ENCODE peak calls at places on chromosomes 1 and 21, in six cellular contexts. One of them, this sample, is unnamed.
A peak's percentile ranks its signal among the peaks of the same experiment; 100 is the strongest.

GRCh38 chr1:59045636-59046035 is 251.3 kb upstream of the FGGY start:
- DNase-seq in AG08395: no peak
- DNase-seq in amygdala: no peak
- DNase-seq in ELF-1: no peak
- DNase-seq in NCI-H1694: no peak
- DNase-seq in HTR-8/SVneo: no peak
- DNase-seq in this sample: no peak

GRCh38 chr1:82759035-82759434 is 958.3 kb downstream of the ADGRL2 start:
- DNase-seq in AG08395: no peak
- DNase-seq in amygdala: no peak
- DNase-seq in ELF-1: no peak
- DNase-seq in NCI-H1694: no peak
- DNase-seq in HTR-8/SVneo: no peak
- DNase-seq in this sample: no peak

GRCh38 chr1:109891930-109892329 is 18.7 kb upstream of the CSF1 start:
- DNase-seq in AG08395: no peak
- DNase-seq in amygdala: peak; percentile 36
- DNase-seq in ELF-1: no peak
- DNase-seq in NCI-H1694: peak; percentile 23
- DNase-seq in HTR-8/SVneo: no peak
- DNase-seq in this sample: peak; percentile 40

GRCh38 chr1:201259476-201260235 is 23.6 kb upstream of the PKP1 start:
- DNase-seq in AG08395: peak; percentile 57
- DNase-seq in amygdala: no peak
- DNase-seq in ELF-1: peak; percentile 68
- DNase-seq in NCI-H1694: no peak
- DNase-seq in HTR-8/SVneo: no peak
- DNase-seq in this sample: no peak

GRCh38 chr1:27517305-27517704 is 27.3 kb upstream of the WASF2 start:
- DNase-seq in AG08395: no peak
- DNase-seq in amygdala: no peak
- DNase-seq in ELF-1: no peak
- DNase-seq in NCI-H1694: no peak
- DNase-seq in HTR-8/SVneo: no peak
- DNase-seq in this sample: no peak

GRCh38 chr1:19969898-19970660 is 9.3 kb downstream of the PLA2G2A start:
- DNase-seq in AG08395: no peak
- DNase-seq in amygdala: no peak
- DNase-seq in ELF-1: no peak
- DNase-seq in NCI-H1694: no peak
- DNase-seq in HTR-8/SVneo: no peak
- DNase-seq in this sample: no peak

GRCh38 chr1:52007228-52008073 is 17.0 kb upstream of the RAB3B start:
- DNase-seq in AG08395: no peak
- DNase-seq in amygdala: no peak
- DNase-seq in ELF-1: peak; percentile 49
- DNase-seq in NCI-H1694: no peak
- DNase-seq in HTR-8/SVneo: no peak
- DNase-seq in this sample: no peak

GRCh38 chr1:9730096-9730901 is 78.8 kb downstream of the PIK3CD start:
- DNase-seq in AG08395: no peak
- DNase-seq in amygdala: peak; percentile 18
- DNase-seq in ELF-1: no peak
- DNase-seq in NCI-H1694: no peak
- DNase-seq in HTR-8/SVneo: no peak
- DNase-seq in this sample: no peak

GRCh38 chr1:209673631-209674417 is 1.4 kb upstream of the G0S2 start:
- DNase-seq in AG08395: no peak
- DNase-seq in amygdala: no peak
- DNase-seq in ELF-1: no peak
- DNase-seq in NCI-H1694: no peak
- DNase-seq in HTR-8/SVneo: no peak
- DNase-seq in this sample: no peak

GRCh38 chr1:209307836-209308235 is 275.7 kb upstream of the CAMK1G start:
- DNase-seq in AG08395: no peak
- DNase-seq in amygdala: no peak
- DNase-seq in ELF-1: no peak
- DNase-seq in NCI-H1694: no peak
- DNase-seq in HTR-8/SVneo: no peak
- DNase-seq in this sample: no peak

GRCh38 chr1:180988221-180988826 is 34.3 kb downstream of the STX6 start:
- DNase-seq in AG08395: no peak
- DNase-seq in amygdala: no peak
- DNase-seq in ELF-1: no peak
- DNase-seq in NCI-H1694: peak; percentile 72
- DNase-seq in HTR-8/SVneo: no peak
- DNase-seq in this sample: peak; percentile 35

GRCh38 chr1:228404107-228404720 is 2.4 kb downstream of the TRIM11 start:
- DNase-seq in AG08395: no peak
- DNase-seq in amygdala: no peak
- DNase-seq in ELF-1: no peak
- DNase-seq in NCI-H1694: no peak
- DNase-seq in HTR-8/SVneo: no peak
- DNase-seq in this sample: no peak

GRCh38 chr1:17030186-17030585 is 18.5 kb upstream of the ATP13A2 start:
- DNase-seq in AG08395: no peak
- DNase-seq in amygdala: no peak
- DNase-seq in ELF-1: peak; percentile 32
- DNase-seq in NCI-H1694: no peak
- DNase-seq in HTR-8/SVneo: no peak
- DNase-seq in this sample: no peak

GRCh38 chr1:83017701-83018100 is 981.2 kb downstream of the TTLL7 start:
- DNase-seq in AG08395: no peak
- DNase-seq in amygdala: no peak
- DNase-seq in ELF-1: no peak
- DNase-seq in NCI-H1694: no peak
- DNase-seq in HTR-8/SVneo: no peak
- DNase-seq in this sample: no peak

GRCh38 chr1:119917304-119918055 is 21.2 kb upstream of the ADAM30 start:
- DNase-seq in AG08395: no peak
- DNase-seq in amygdala: no peak
- DNase-seq in ELF-1: no peak
- DNase-seq in NCI-H1694: no peak
- DNase-seq in HTR-8/SVneo: no peak
- DNase-seq in this sample: no peak

GRCh38 chr1:19209439-19209989 is 552 bp downstream of the UBR4 start:
- DNase-seq in AG08395: no peak
- DNase-seq in amygdala: peak; percentile 46
- DNase-seq in ELF-1: peak; percentile 70
- DNase-seq in NCI-H1694: no peak
- DNase-seq in HTR-8/SVneo: no peak
- DNase-seq in this sample: peak; percentile 55

GRCh38 chr1:30840904-30841598 is 67.5 kb downstream of the SDC3 start:
- DNase-seq in AG08395: no peak
- DNase-seq in amygdala: no peak
- DNase-seq in ELF-1: peak; percentile 49
- DNase-seq in NCI-H1694: no peak
- DNase-seq in HTR-8/SVneo: no peak
- DNase-seq in this sample: peak; percentile 88

GRCh38 chr1:165397945-165398344 is 41.4 kb upstream of the LMX1A start:
- DNase-seq in AG08395: peak; percentile 92
- DNase-seq in amygdala: no peak
- DNase-seq in ELF-1: peak; percentile 40
- DNase-seq in NCI-H1694: no peak
- DNase-seq in HTR-8/SVneo: no peak
- DNase-seq in this sample: peak; percentile 91

GRCh38 chr21:41500354-41500753 is 7.6 kb downstream of the TMPRSS2 start:
- DNase-seq in AG08395: no peak
- DNase-seq in amygdala: no peak
- DNase-seq in ELF-1: no peak
- DNase-seq in NCI-H1694: no peak
- DNase-seq in HTR-8/SVneo: no peak
- DNase-seq in this sample: no peak